ENCODE peak calls at places on chromosomes 11 and 22, in eight cellular contexts. S is lower lobe of right lung; Q is endodermal cell; I is type B pancreatic cell; D is endothelial cell; F is NCI-H187; A is stimulated activated CD4-positive, alpha-beta T cell treated with anti-CD3 and anti-CD28 coated beads, Interleukin-1b, Interleukin-23, amount 100 ng/mL, for 4 hours; H is retina. P is an unnamed sample.

GRCh38 chr11:46330887-46331652 is 16.2 kb upstream of the DGKZ start:
- DNase-seq in S (no peak), Q (no peak), I (no peak), D (no peak), F (no peak), A (no peak), H (no peak), P (peak)

GRCh38 chr22:47605441-47605840 is 843.0 kb downstream of the TBC1D22A start:
- DNase-seq in S (no peak), Q (peak), I (peak), D (no peak), F (no peak), A (no peak), H (no peak), P (no peak)

GRCh38 chr11:89491141-89491690 is at the start of gene NOX4:
- DNase-seq in S (peak), Q (peak), I (peak), D (peak), F (no peak), A (no peak), H (peak), P (no peak)

GRCh38 chr11:35473975-35474374 is 51.4 kb downstream of the PAMR1 start:
- DNase-seq in S (no peak), Q (no peak), I (no peak), D (no peak), F (no peak), A (no peak), H (no peak), P (no peak)

GRCh38 chr11:86952221-86952875 is 2.8 kb downstream of the FZD4 start:
- DNase-seq in S (no peak), Q (no peak), I (no peak), D (no peak), F (no peak), A (no peak), H (no peak), P (no peak)

GRCh38 chr11:31968774-31969433 is 122.0 kb upstream of the RCN1 start:
- DNase-seq in S (no peak), Q (no peak), I (no peak), D (no peak), F (no peak), A (no peak), H (peak), P (no peak)

GRCh38 chr11:94922675-94923347 is 50.5 kb downstream of the CWC15 start:
- DNase-seq in S (no peak), Q (peak), I (no peak), D (no peak), F (no peak), A (no peak), H (peak), P (no peak)

GRCh38 chr11:69180726-69181125 is 25.0 kb downstream of the SMIM38 start:
- DNase-seq in S (no peak), Q (no peak), I (no peak), D (no peak), F (no peak), A (no peak), H (no peak), P (no peak)

GRCh38 chr11:1497600-1497999 is 11.0 kb upstream of the MOB2 start:
- DNase-seq in S (peak), Q (no peak), I (no peak), D (no peak), F (no peak), A (no peak), H (no peak), P (no peak)

GRCh38 chr11:114233755-114234154 is 62.4 kb upstream of the NNMT start:
- DNase-seq in S (no peak), Q (no peak), I (no peak), D (no peak), F (no peak), A (no peak), H (no peak), P (no peak)

GRCh38 chr22:42279425-42280020 is 9.1 kb upstream of the TCF20 start:
- DNase-seq in S (no peak), Q (no peak), I (peak), D (no peak), F (no peak), A (no peak), H (no peak), P (no peak)

GRCh38 chr11:108237058-108237481 is 14.2 kb downstream of the ATM start:
- DNase-seq in S (no peak), Q (no peak), I (no peak), D (no peak), F (no peak), A (no peak), H (no peak), P (peak)

GRCh38 chr11:84720706-84721402 is 906.3 kb downstream of the DLG2 start:
- DNase-seq in S (peak), Q (peak), I (no peak), D (peak), F (no peak), A (no peak), H (peak), P (no peak)

GRCh38 chr11:73145986-73146575 is 4.0 kb upstream of the FCHSD2 start:
- DNase-seq in S (no peak), Q (peak), I (peak), D (no peak), F (no peak), A (no peak), H (no peak), P (no peak)

GRCh38 chr22:49544286-49544685 is 283.4 kb downstream of the BRD1 start:
- DNase-seq in S (peak), Q (peak), I (no peak), D (no peak), F (no peak), A (no peak), H (peak), P (no peak)

GRCh38 chr11:1235615-1236315 is 12.9 kb downstream of the MUC5B start:
- DNase-seq in S (peak), Q (no peak), I (no peak), D (no peak), F (no peak), A (no peak), H (peak), P (no peak)

GRCh38 chr11:85279267-85279666 is 347.9 kb downstream of the DLG2 start:
- DNase-seq in S (no peak), Q (no peak), I (no peak), D (no peak), F (no peak), A (no peak), H (no peak), P (no peak)

GRCh38 chr11:28697920-28698827 is 590.0 kb downstream of the METTL15 start:
- DNase-seq in S (no peak), Q (peak), I (no peak), D (peak), F (peak), A (no peak), H (peak), P (peak)

GRCh38 chr22:31344369-31345330 is 1.5 kb downstream of the PATZ1 start:
- DNase-seq in S (peak), Q (no peak), I (no peak), D (no peak), F (no peak), A (peak), H (peak), P (peak)

GRCh38 chr11:69801513-69802335 is 17.5 kb downstream of the FGF3 start:
- DNase-seq in S (no peak), Q (peak), I (no peak), D (peak), F (no peak), A (peak), H (peak), P (peak)

P was measured in Jurkat, Clone E6-1.